ENCODE peak calls at places on chromosomes 12 and 14, in four cellular contexts. One of them, this sample, is unnamed.

GRCh38 chr12:49698619-49699545 is 8.3 kb downstream of the FMNL3 start:
- DNase-seq in T-helper 9 cell: no peak
- DNase-seq in Calu3: no peak
- DNase-seq in stimulated activated naive CD4-positive, alpha-beta T cell treated with Interleukin-2 at 50 U/mL for 16 hours: peak; percentile 45
- DNase-seq in this sample: no peak

GRCh38 chr12:104694161-104694560 is 237.4 kb downstream of the CHST11 start:
- DNase-seq in T-helper 9 cell: no peak
- DNase-seq in Calu3: no peak
- DNase-seq in stimulated activated naive CD4-positive, alpha-beta T cell treated with Interleukin-2 at 50 U/mL for 16 hours: no peak
- DNase-seq in this sample: no peak

GRCh38 chr12:92478692-92479091 is 224.1 kb upstream of the PLEKHG7 start:
- DNase-seq in T-helper 9 cell: no peak
- DNase-seq in Calu3: no peak
- DNase-seq in stimulated activated naive CD4-positive, alpha-beta T cell treated with Interleukin-2 at 50 U/mL for 16 hours: no peak
- DNase-seq in this sample: no peak

GRCh38 chr14:96762650-96763049 is 34.5 kb upstream of the VRK1 start:
- DNase-seq in T-helper 9 cell: no peak
- DNase-seq in Calu3: peak; percentile 41
- DNase-seq in stimulated activated naive CD4-positive, alpha-beta T cell treated with Interleukin-2 at 50 U/mL for 16 hours: no peak
- DNase-seq in this sample: peak; percentile 17

GRCh38 chr14:24353551-24354529 is 14.0 kb upstream of the RIPK3 start:
- DNase-seq in T-helper 9 cell: no peak
- DNase-seq in Calu3: no peak
- DNase-seq in stimulated activated naive CD4-positive, alpha-beta T cell treated with Interleukin-2 at 50 U/mL for 16 hours: no peak
- DNase-seq in this sample: peak; percentile 87

GRCh38 chr12:98345308-98345876 is 170.0 kb upstream of the TMPO start:
- DNase-seq in T-helper 9 cell: no peak
- DNase-seq in Calu3: no peak
- DNase-seq in stimulated activated naive CD4-positive, alpha-beta T cell treated with Interleukin-2 at 50 U/mL for 16 hours: no peak
- DNase-seq in this sample: no peak

GRCh38 chr12:12813120-12814101 is at the start of gene DDX47:
- DNase-seq in T-helper 9 cell: peak; percentile 99
- DNase-seq in Calu3: peak; percentile 98
- DNase-seq in stimulated activated naive CD4-positive, alpha-beta T cell treated with Interleukin-2 at 50 U/mL for 16 hours: peak; percentile 95
- DNase-seq in this sample: peak; percentile 97

GRCh38 chr12:88371416-88372183 is 208.7 kb downstream of the KITLG start:
- DNase-seq in T-helper 9 cell: no peak
- DNase-seq in Calu3: no peak
- DNase-seq in stimulated activated naive CD4-positive, alpha-beta T cell treated with Interleukin-2 at 50 U/mL for 16 hours: no peak
- DNase-seq in this sample: no peak

GRCh38 chr14:100049220-100049619 is 16.0 kb upstream of the EVL start:
- DNase-seq in T-helper 9 cell: no peak
- DNase-seq in Calu3: no peak
- DNase-seq in stimulated activated naive CD4-positive, alpha-beta T cell treated with Interleukin-2 at 50 U/mL for 16 hours: no peak
- DNase-seq in this sample: no peak

GRCh38 chr14:69848903-69849391 is 30.3 kb upstream of the SMOC1 start:
- DNase-seq in T-helper 9 cell: no peak
- DNase-seq in Calu3: no peak
- DNase-seq in stimulated activated naive CD4-positive, alpha-beta T cell treated with Interleukin-2 at 50 U/mL for 16 hours: no peak
- DNase-seq in this sample: no peak

GRCh38 chr14:100176811-100177327 is 17.4 kb upstream of the DEGS2 start:
- DNase-seq in T-helper 9 cell: no peak
- DNase-seq in Calu3: no peak
- DNase-seq in stimulated activated naive CD4-positive, alpha-beta T cell treated with Interleukin-2 at 50 U/mL for 16 hours: no peak
- DNase-seq in this sample: no peak

GRCh38 chr14:92340938-92341337 is 18.0 kb downstream of the SLC24A4 start:
- DNase-seq in T-helper 9 cell: no peak
- DNase-seq in Calu3: no peak
- DNase-seq in stimulated activated naive CD4-positive, alpha-beta T cell treated with Interleukin-2 at 50 U/mL for 16 hours: no peak
- DNase-seq in this sample: no peak

GRCh38 chr12:65229441-65229840 is 49.0 kb upstream of the MSRB3 start:
- DNase-seq in T-helper 9 cell: no peak
- DNase-seq in Calu3: no peak
- DNase-seq in stimulated activated naive CD4-positive, alpha-beta T cell treated with Interleukin-2 at 50 U/mL for 16 hours: no peak
- DNase-seq in this sample: no peak

GRCh38 chr12:123532808-123533649 is 490 bp downstream of the RILPL1 start:
- DNase-seq in T-helper 9 cell: peak; percentile 10
- DNase-seq in Calu3: peak; percentile 51
- DNase-seq in stimulated activated naive CD4-positive, alpha-beta T cell treated with Interleukin-2 at 50 U/mL for 16 hours: no peak
- DNase-seq in this sample: peak; percentile 23

GRCh38 chr12:46483572-46484395 is 111.2 kb upstream of the SLC38A2 start:
- DNase-seq in T-helper 9 cell: no peak
- DNase-seq in Calu3: no peak
- DNase-seq in stimulated activated naive CD4-positive, alpha-beta T cell treated with Interleukin-2 at 50 U/mL for 16 hours: no peak
- DNase-seq in this sample: no peak

GRCh38 chr14:36478782-36479181 is 41.2 kb downstream of the NKX2-1 start:
- DNase-seq in T-helper 9 cell: no peak
- DNase-seq in Calu3: no peak
- DNase-seq in stimulated activated naive CD4-positive, alpha-beta T cell treated with Interleukin-2 at 50 U/mL for 16 hours: no peak
- DNase-seq in this sample: no peak

GRCh38 chr12:108768591-108769500 is 37.5 kb upstream of the CORO1C start:
- DNase-seq in T-helper 9 cell: no peak
- DNase-seq in Calu3: peak; percentile 88
- DNase-seq in stimulated activated naive CD4-positive, alpha-beta T cell treated with Interleukin-2 at 50 U/mL for 16 hours: no peak
- DNase-seq in this sample: peak; percentile 53

GRCh38 chr14:65560340-65561027 is 148.0 kb downstream of the FUT8 start:
- DNase-seq in T-helper 9 cell: no peak
- DNase-seq in Calu3: no peak
- DNase-seq in stimulated activated naive CD4-positive, alpha-beta T cell treated with Interleukin-2 at 50 U/mL for 16 hours: no peak
- DNase-seq in this sample: no peak

GRCh38 chr12:100741084-100741711 is 53.4 kb upstream of the ANO4 start:
- DNase-seq in T-helper 9 cell: no peak
- DNase-seq in Calu3: peak; percentile 27
- DNase-seq in stimulated activated naive CD4-positive, alpha-beta T cell treated with Interleukin-2 at 50 U/mL for 16 hours: no peak
- DNase-seq in this sample: no peak

GRCh38 chr14:105023791-105024480 is 3.1 kb upstream of the CDCA4 start:
- DNase-seq in T-helper 9 cell: no peak
- DNase-seq in Calu3: no peak
- DNase-seq in stimulated activated naive CD4-positive, alpha-beta T cell treated with Interleukin-2 at 50 U/mL for 16 hours: no peak
- DNase-seq in this sample: no peak

GRCh38 chr12:122043476-122043875 is 21.8 kb downstream of the BCL7A start:
- DNase-seq in T-helper 9 cell: no peak
- DNase-seq in Calu3: no peak
- DNase-seq in stimulated activated naive CD4-positive, alpha-beta T cell treated with Interleukin-2 at 50 U/mL for 16 hours: no peak
- DNase-seq in this sample: no peak

GRCh38 chr12:90028620-90029051 is 320.0 kb upstream of the ATP2B1 start:
- DNase-seq in T-helper 9 cell: no peak
- DNase-seq in Calu3: no peak
- DNase-seq in stimulated activated naive CD4-positive, alpha-beta T cell treated with Interleukin-2 at 50 U/mL for 16 hours: no peak
- DNase-seq in this sample: no peak

GRCh38 chr14:65804752-65805473 is 392.4 kb downstream of the FUT8 start:
- DNase-seq in T-helper 9 cell: no peak
- DNase-seq in Calu3: no peak
- DNase-seq in stimulated activated naive CD4-positive, alpha-beta T cell treated with Interleukin-2 at 50 U/mL for 16 hours: no peak
- DNase-seq in this sample: no peak

GRCh38 chr14:19902409-19902808 is 18.0 kb upstream of the OR4K5 start:
- DNase-seq in T-helper 9 cell: no peak
- DNase-seq in Calu3: no peak
- DNase-seq in stimulated activated naive CD4-positive, alpha-beta T cell treated with Interleukin-2 at 50 U/mL for 16 hours: no peak
- DNase-seq in this sample: no peak

GRCh38 chr12:48018618-48018995 is 14.3 kb upstream of the COL2A1 start:
- DNase-seq in T-helper 9 cell: no peak
- DNase-seq in Calu3: no peak
- DNase-seq in stimulated activated naive CD4-positive, alpha-beta T cell treated with Interleukin-2 at 50 U/mL for 16 hours: no peak
- DNase-seq in this sample: no peak

GRCh38 chr12:69059465-69060457 is 126.8 kb upstream of the CPM start:
- DNase-seq in T-helper 9 cell: no peak
- DNase-seq in Calu3: peak; percentile 19
- DNase-seq in stimulated activated naive CD4-positive, alpha-beta T cell treated with Interleukin-2 at 50 U/mL for 16 hours: no peak
- DNase-seq in this sample: no peak

GRCh38 chr14:45065951-45066350 is 18.0 kb upstream of the PRPF39 start:
- DNase-seq in T-helper 9 cell: no peak
- DNase-seq in Calu3: no peak
- DNase-seq in stimulated activated naive CD4-positive, alpha-beta T cell treated with Interleukin-2 at 50 U/mL for 16 hours: no peak
- DNase-seq in this sample: no peak

This sample was measured in mucosa of gallbladder.